ENCODE peak calls at places on chromosome 21, in six cellular contexts. I is uterus, W is esophagus muscularis mucosa, R is lower leg skin, A is K562, E is HCT116. F is an unnamed sample.
A peak's percentile ranks its signal among the peaks of the same experiment; 100 is the strongest.

GRCh38 chr21:31295676-31296075 is 48.4 kb downstream of the TIAM1 start:
- DNase-seq in E (no peak), R (no peak), I (no peak), A (no peak), W (no peak), F (no peak)

GRCh38 chr21:35559881-35560280 is 500.4 kb downstream of the SETD4 start:
- DNase-seq in E (no peak), R (no peak), I (no peak), A (no peak), W (no peak), F (no peak)

GRCh38 chr21:37210017-37210593 is 57.0 kb downstream of the VPS26C start:
- DNase-seq in R (no peak), A (no peak), E (no peak), I (no peak), W (no peak), F (no peak)

GRCh38 chr21:15445327-15445726 is 284.5 kb upstream of the USP25 start:
- DNase-seq in I (no peak), E (no peak), R (no peak), W (no peak), A (no peak), F (peak; percentile 17)

GRCh38 chr21:42724226-42724920 is 71.0 kb downstream of the PDE9A start:
- DNase-seq in I (peak; percentile 28), R (no peak), W (no peak), A (no peak), E (peak; percentile 89), F (no peak)

GRCh38 chr21:34974162-34974981 is 74.7 kb downstream of the RUNX1 start:
- DNase-seq in A (no peak), R (no peak), E (no peak), W (no peak), I (no peak), F (peak; percentile 32)

GRCh38 chr21:28675265-28676041 is 317.2 kb downstream of the LTN1 start:
- DNase-seq in R (peak; percentile 72), A (no peak), E (no peak), I (peak; percentile 29), W (no peak), F (no peak)

GRCh38 chr21:31218830-31219608 is 125.0 kb downstream of the TIAM1 start:
- DNase-seq in R (peak; percentile 85), A (no peak), I (peak; percentile 18), W (peak; percentile 92), E (peak; percentile 22), F (no peak)

GRCh38 chr21:33032434-33033047 is 6.8 kb downstream of the OLIG2 start:
- DNase-seq in I (no peak), E (no peak), A (no peak), R (no peak), W (no peak), F (no peak)

GRCh38 chr21:14864211-14865021 is 200.4 kb downstream of the NRIP1 start:
- DNase-seq in A (peak; percentile 46), I (peak; percentile 54), R (peak; percentile 68), W (no peak), E (no peak), F (no peak)

GRCh38 chr21:34743831-34744230 is 75.0 kb downstream of the CLIC6 start:
- DNase-seq in A (no peak), E (peak; percentile 24), R (peak; percentile 68), W (no peak), I (no peak), F (no peak)

GRCh38 chr21:27648560-27648959 is 681.7 kb upstream of the ADAMTS5 start:
- DNase-seq in E (no peak), I (no peak), R (no peak), W (no peak), A (no peak), F (no peak)

DNA sequence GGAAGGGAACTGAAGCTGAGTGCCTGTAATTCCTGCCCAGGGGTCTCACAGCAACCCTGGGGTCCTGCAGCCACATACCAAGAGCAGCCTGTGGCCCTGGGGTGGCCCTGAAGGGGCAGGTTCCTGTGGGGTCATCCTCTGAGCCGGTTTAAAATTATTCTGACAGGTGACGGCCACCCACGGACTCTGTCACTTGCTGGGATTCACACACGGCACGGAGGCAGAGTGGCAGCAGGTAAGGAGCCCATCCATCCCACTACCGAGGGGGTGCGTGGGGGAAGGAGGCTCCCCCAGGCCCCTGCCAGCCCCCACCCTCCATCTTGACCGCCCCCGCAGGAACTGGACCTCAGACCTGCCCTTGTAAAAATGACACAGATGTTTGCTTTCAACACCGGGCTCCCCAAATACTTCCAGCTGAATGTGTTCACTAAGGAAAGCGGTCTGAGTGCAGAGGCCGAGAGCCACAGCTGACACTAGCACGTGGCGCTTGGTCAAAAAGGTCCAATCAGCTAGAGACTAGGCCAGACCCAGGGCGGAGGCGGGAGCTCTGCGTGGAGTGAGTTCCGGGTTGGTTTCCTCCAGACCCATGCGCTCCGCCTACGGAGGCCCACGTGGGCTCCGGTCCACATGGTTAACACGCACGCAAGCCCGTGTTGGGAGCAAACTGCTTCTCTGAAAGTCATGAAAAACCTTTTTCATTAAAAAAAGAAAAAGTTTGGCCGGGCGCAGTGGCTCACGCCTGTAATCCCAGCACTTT is 10.0 kb downstream of the YBEY start:
- DNase-seq in A (peak; percentile 68), W (peak; percentile 97), E (no peak), R (peak; percentile 86), I (peak; percentile 80), F (no peak)
- TF ChIP-seq POLR2A in A (no peak), W (no peak), E (no peak), R (no peak), I (no peak), F (no peak)

GRCh38 chr21:25934771-25935224 is 200.0 kb downstream of the GABPA start:
- DNase-seq in W (no peak), A (no peak), R (peak; percentile 81), E (no peak), I (peak; percentile 80), F (no peak)

GRCh38 chr21:25942145-25942544 is 207.4 kb downstream of the GABPA start:
- DNase-seq in W (no peak), E (no peak), I (no peak), R (no peak), A (no peak), F (no peak)

GRCh38 chr21:25936776-25937175 is 202.0 kb downstream of the GABPA start:
- DNase-seq in W (no peak), A (no peak), E (no peak), I (no peak), R (no peak), F (no peak)

GRCh38 chr21:25939396-25939761 is 204.6 kb downstream of the GABPA start:
- DNase-seq in E (no peak), I (no peak), R (no peak), A (no peak), W (no peak), F (no peak)

GRCh38 chr21:25938673-25939395 is 204.1 kb downstream of the GABPA start:
- DNase-seq in E (no peak), I (no peak), R (no peak), A (no peak), W (no peak), F (no peak)
- TF ChIP-seq POLR2A in E (no peak), I (no peak), R (no peak), A (no peak), W (no peak), F (no peak)

GRCh38 chr21:44089001-44089911 is 17.9 kb upstream of the PWP2 start:
- DNase-seq in A (no peak), W (no peak), R (no peak), E (no peak), I (no peak), F (no peak)
- TF ChIP-seq POLR2A in A (no peak), W (no peak), R (no peak), E (no peak), I (no peak), F (no peak)

GRCh38 chr21:25573409-25574206 is 33.7 kb downstream of the MRPL39 start:
- DNase-seq in A (peak; percentile 22), E (peak; percentile 24), R (no peak), I (no peak), W (no peak), F (no peak)
- TF ChIP-seq POLR2A in A (no peak), E (no peak), R (no peak), I (no peak), W (no peak), F (peak; percentile 95)